ENCODE peak calls at places on chromosomes 2 and 18, in eight cellular contexts. Z, H, J, G, M, T, L and B are unnamed samples.

GRCh38 chr2:48341556-48342133 is 188.3 kb upstream of the STON1 start:
- DNase-seq in Z (no peak), H (no peak), J (no peak), G (no peak), M (no peak), T (no peak), L (no peak), B (no peak)

GRCh38 chr18:22408059-22408458 is 9.7 kb downstream of the CTAGE1 start:
- DNase-seq in Z (no peak), H (no peak), J (no peak), G (no peak), M (no peak), T (no peak), L (no peak), B (no peak)

GRCh38 chr18:40313030-40313642 is 1641.9 kb upstream of the PIK3C3 start:
- DNase-seq in Z (no peak), H (no peak), J (no peak), G (no peak), M (no peak), T (peak; percentile 5), L (no peak), B (no peak)

GRCh38 chr2:234286118-234286598 is 210.7 kb downstream of the ARL4C start:
- DNase-seq in Z (no peak), H (no peak), J (no peak), G (peak; percentile 71), M (no peak), T (peak; percentile 56), L (peak; percentile 65), B (peak; percentile 72)

GRCh38 chr2:168926621-168927386 is 25.7 kb downstream of the G6PC2 start:
- DNase-seq in Z (no peak), H (no peak), J (no peak), G (no peak), M (no peak), T (no peak), L (no peak), B (peak; percentile 38)

GRCh38 chr18:62721837-62722795 is 6.8 kb downstream of the PHLPP1 start:
- DNase-seq in Z (no peak), H (no peak), J (no peak), G (no peak), M (no peak), T (no peak), L (no peak), B (no peak)

GRCh38 chr2:207107551-207107950 is 58.2 kb downstream of the KLF7 start:
- DNase-seq in Z (no peak), H (no peak), J (no peak), G (no peak), M (peak; percentile 46), T (no peak), L (no peak), B (no peak)

GRCh38 chr2:309148-309969 is 21.5 kb upstream of the ALKAL2 start:
- DNase-seq in Z (peak; percentile 15), H (no peak), J (no peak), G (no peak), M (no peak), T (no peak), L (no peak), B (no peak)

GRCh38 chr2:111659361-111660281 is 224.4 kb downstream of the ANAPC1 start:
- DNase-seq in Z (peak; percentile 92), H (no peak), J (no peak), G (peak; percentile 85), M (peak; percentile 82), T (peak; percentile 92), L (peak; percentile 69), B (peak; percentile 96)
- H3K4me3 ChIP-seq in Z (no peak overlapping the region), H (no peak overlapping the region), J (no peak overlapping the region), G (no peak overlapping the region), M (no peak overlapping the region), T (no peak overlapping the region), L (no peak overlapping the region), B (no peak overlapping the region)

GRCh38 chr2:211055438-211055837 is 499.0 kb downstream of the CPS1 start:
- DNase-seq in Z (peak; percentile 23), H (no peak), J (no peak), G (no peak), M (no peak), T (no peak), L (no peak), B (peak; percentile 26)
- TF ChIP-seq CTCF in Z (peak; percentile 19), H (no peak), J (no peak), G (no peak), M (no peak), T (peak; percentile 15), L (no peak), B (peak; percentile 55)

DNA sequence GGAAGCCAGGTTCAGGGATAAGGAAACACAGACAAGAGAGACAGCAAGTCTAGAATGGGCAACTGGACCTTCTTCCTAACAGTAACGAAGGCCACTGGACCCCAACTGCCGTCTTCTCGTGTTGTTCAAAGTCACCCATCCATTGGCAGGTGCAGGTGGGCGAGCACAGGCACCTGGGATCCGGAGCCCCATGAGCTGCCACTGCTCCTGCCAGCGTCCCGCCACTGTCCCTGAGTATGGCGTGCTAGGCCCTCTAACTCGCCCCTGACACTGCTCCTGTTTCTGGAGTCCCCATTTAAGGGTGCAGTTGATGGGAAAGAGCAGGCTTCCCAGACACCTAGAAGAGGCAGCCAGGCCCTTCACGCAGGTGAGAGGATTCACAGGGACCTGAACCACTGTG is 48.0 kb downstream of the NDUFA10 start:
- DNase-seq in Z (no peak), H (no peak), J (no peak), G (no peak), M (no peak), T (no peak), L (no peak), B (no peak)
- H3K4me3 ChIP-seq in Z (no peak overlapping the region), H (no peak overlapping the region), J (no peak overlapping the region), G (no peak overlapping the region), M (no peak overlapping the region), T (no peak overlapping the region), L (no peak overlapping the region), B (no peak overlapping the region)

GRCh38 chr2:158458617-158458920 is 1.8 kb downstream of the PKP4 start:
- DNase-seq in Z (no peak), H (no peak), J (no peak), G (peak; percentile 26), M (no peak), T (no peak), L (no peak), B (peak; percentile 38)

GRCh38 chr2:158457826-158458616 is 1.3 kb downstream of the PKP4 start:
- DNase-seq in Z (peak; percentile 97), H (no peak), J (peak; percentile 90), G (peak; percentile 44), M (peak; percentile 81), T (peak; percentile 20), L (peak; percentile 54), B (peak; percentile 47)

GRCh38 chr2:158456309-158457066 is at the start of the genes CCDC148 and PKP4:
- DNase-seq in Z (peak; percentile 96), H (peak; percentile 67), J (peak; percentile 93), G (peak; percentile 89), M (peak; percentile 91), T (peak; percentile 84), L (peak; percentile 92), B (peak; percentile 84)

GRCh38 chr2:158459161-158460003 is 2.6 kb downstream of the PKP4 start:
- DNase-seq in Z (no peak), H (no peak), J (no peak), G (no peak), M (no peak), T (no peak), L (no peak), B (peak; percentile 25)

GRCh38 chr2:158457092-158457825 is 507 bp downstream of the PKP4 start:
- DNase-seq in Z (peak; percentile 73), H (no peak), J (peak; percentile 75), G (peak; percentile 61), M (peak; percentile 74), T (peak; percentile 58), L (peak; percentile 55), B (peak; percentile 56)
- TF ChIP-seq CTCF in Z (no peak), H (peak; percentile 17), J (no peak), G (peak; percentile 16), M (no peak), T (no peak), L (peak; percentile 13), B (peak; percentile 22)

GRCh38 chr2:163665817-163666216 is 70.0 kb downstream of the FIGN start:
- DNase-seq in Z (no peak), H (no peak), J (no peak), G (peak; percentile 49), M (no peak), T (peak; percentile 69), L (peak; percentile 34), B (no peak)
- H3K4me3 ChIP-seq in Z (no peak overlapping the region), H (no peak overlapping the region), J (no peak overlapping the region), G (no peak overlapping the region), M (no peak overlapping the region), T (no peak overlapping the region), L (no peak overlapping the region), B (no peak overlapping the region)

DNA sequence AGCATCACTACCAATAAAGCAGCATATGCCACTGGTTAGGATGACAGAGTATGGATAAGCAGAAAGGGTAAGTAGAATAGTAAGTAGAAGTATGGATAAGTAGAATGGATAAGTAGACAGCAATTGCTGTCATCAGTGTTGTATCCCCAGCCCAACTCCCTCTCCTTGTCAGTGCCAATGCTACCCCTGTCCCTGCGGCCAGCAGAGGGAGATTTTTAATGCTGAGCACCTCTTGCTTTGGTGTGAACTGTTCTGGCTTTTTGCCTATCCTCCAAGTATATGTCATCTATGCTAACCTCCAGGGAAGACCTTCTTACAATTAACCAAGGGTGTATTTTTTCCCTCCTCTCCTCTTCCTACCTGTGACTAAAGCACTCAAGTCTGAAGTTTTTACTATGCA is 136.7 kb upstream of the SPHKAP start:
- DNase-seq in Z (peak; percentile 42), H (no peak), J (no peak), G (no peak), M (no peak), T (peak; percentile 39), L (peak; percentile 4), B (peak; percentile 10)
- TF ChIP-seq CTCF in Z (peak; percentile 40), H (peak; percentile 7), J (no peak), G (no peak), M (peak; percentile 10), T (peak; percentile 37), L (peak; percentile 50), B (no peak)

GRCh38 chr18:57208056-57208455 is 61.2 kb downstream of the BOD1L2 start:
- DNase-seq in Z (no peak), H (no peak), J (no peak), G (no peak), M (no peak), T (no peak), L (no peak), B (no peak)

GRCh38 chr18:57210711-57211411 is 64.0 kb downstream of the BOD1L2 start:
- DNase-seq in Z (peak; percentile 6), H (no peak), J (no peak), G (no peak), M (no peak), T (no peak), L (no peak), B (no peak)

GRCh38 chr18:57210101-57210661 is 63.3 kb downstream of the BOD1L2 start:
- DNase-seq in Z (peak; percentile 46), H (peak; percentile 14), J (peak; percentile 62), G (peak; percentile 70), M (no peak), T (peak; percentile 61), L (peak; percentile 54), B (peak; percentile 67)

GRCh38 chr18:57211412-57211750 is 64.5 kb downstream of the BOD1L2 start:
- DNase-seq in Z (no peak), H (no peak), J (no peak), G (no peak), M (no peak), T (no peak), L (no peak), B (no peak)

DNA sequence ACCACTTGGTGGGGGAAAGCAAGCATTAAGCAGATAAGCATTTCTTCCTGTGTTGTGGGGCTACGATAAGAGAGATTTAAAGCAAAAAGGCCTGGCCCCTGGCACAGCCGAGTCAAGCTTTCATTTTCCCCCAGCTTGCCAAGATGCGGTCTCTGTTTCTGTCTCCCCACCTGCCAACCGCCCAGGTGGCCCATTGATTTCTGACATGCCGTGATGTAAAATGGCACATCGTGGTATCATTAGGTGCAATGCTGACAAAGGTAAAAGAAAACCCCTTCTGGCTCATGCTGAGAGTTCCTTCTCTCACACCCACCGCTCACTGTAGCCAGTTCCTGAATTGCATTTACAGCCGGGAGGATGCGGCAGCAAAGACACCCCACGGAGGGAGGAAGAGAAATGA is 62.8 kb downstream of the BOD1L2 start:
- DNase-seq in Z (no peak), H (no peak), J (no peak), G (no peak), M (no peak), T (no peak), L (no peak), B (no peak)
- H3K4me3 ChIP-seq in Z (no peak overlapping the region), H (no peak overlapping the region), J (no peak overlapping the region), G (no peak overlapping the region), M (no peak overlapping the region), T (no peak overlapping the region), L (no peak overlapping the region), B (no peak overlapping the region)